ENCODE peak calls at places on chromosomes 3 and 15, in eight cellular contexts. One of them, this sample, is unnamed.

GRCh38 chr3:175456496-175456895 is 597.4 kb downstream of the NAALADL2 start:
- DNase-seq in astrocyte of the spinal cord: no peak
- DNase-seq in stimulated activated CD4-positive, alpha-beta T cell treated with anti-CD3 and anti-CD28 coated beads, Interleukin-15, amount 100 ng/mL, for 24 hours: no peak
- DNase-seq in AG09309: no peak
- DNase-seq in A549: no peak
- DNase-seq in chondrocyte: no peak
- DNase-seq in heart right ventricle: no peak
- DNase-seq in nucleus accumbens: no peak
- DNase-seq in this sample: peak

GRCh38 chr3:15983232-15983631 is 185.5 kb upstream of the ANKRD28 start:
- DNase-seq in A549: no peak
- DNase-seq in nucleus accumbens: peak
- DNase-seq in AG09309: peak
- DNase-seq in astrocyte of the spinal cord: peak
- DNase-seq in heart right ventricle: no peak
- DNase-seq in stimulated activated CD4-positive, alpha-beta T cell treated with anti-CD3 and anti-CD28 coated beads, Interleukin-15, amount 100 ng/mL, for 24 hours: no peak
- DNase-seq in chondrocyte: no peak
- DNase-seq in this sample: peak

GRCh38 chr3:82462977-82463376 is 701.5 kb upstream of the GBE1 start:
- DNase-seq in stimulated activated CD4-positive, alpha-beta T cell treated with anti-CD3 and anti-CD28 coated beads, Interleukin-15, amount 100 ng/mL, for 24 hours: no peak
- DNase-seq in AG09309: no peak
- DNase-seq in chondrocyte: no peak
- DNase-seq in nucleus accumbens: no peak
- DNase-seq in astrocyte of the spinal cord: no peak
- DNase-seq in heart right ventricle: no peak
- DNase-seq in A549: no peak
- DNase-seq in this sample: no peak

GRCh38 chr3:23435318-23435717 is 232.2 kb downstream of the UBE2E2 start:
- DNase-seq in astrocyte of the spinal cord: no peak
- DNase-seq in heart right ventricle: no peak
- DNase-seq in A549: no peak
- DNase-seq in AG09309: no peak
- DNase-seq in stimulated activated CD4-positive, alpha-beta T cell treated with anti-CD3 and anti-CD28 coated beads, Interleukin-15, amount 100 ng/mL, for 24 hours: no peak
- DNase-seq in nucleus accumbens: no peak
- DNase-seq in chondrocyte: no peak
- DNase-seq in this sample: no peak

GRCh38 chr15:96125681-96126080 is 204.8 kb upstream of the NR2F2 start:
- DNase-seq in AG09309: no peak
- DNase-seq in heart right ventricle: no peak
- DNase-seq in nucleus accumbens: no peak
- DNase-seq in A549: no peak
- DNase-seq in stimulated activated CD4-positive, alpha-beta T cell treated with anti-CD3 and anti-CD28 coated beads, Interleukin-15, amount 100 ng/mL, for 24 hours: no peak
- DNase-seq in astrocyte of the spinal cord: peak
- DNase-seq in chondrocyte: no peak
- DNase-seq in this sample: peak

GRCh38 chr3:42500091-42500490 is 2.4 kb upstream of the VIPR1 start:
- DNase-seq in astrocyte of the spinal cord: no peak
- DNase-seq in stimulated activated CD4-positive, alpha-beta T cell treated with anti-CD3 and anti-CD28 coated beads, Interleukin-15, amount 100 ng/mL, for 24 hours: no peak
- DNase-seq in A549: no peak
- DNase-seq in chondrocyte: no peak
- DNase-seq in nucleus accumbens: no peak
- DNase-seq in heart right ventricle: peak
- DNase-seq in AG09309: no peak
- DNase-seq in this sample: no peak

GRCh38 chr3:81816473-81817260 is 55.2 kb upstream of the GBE1 start:
- DNase-seq in heart right ventricle: no peak
- DNase-seq in stimulated activated CD4-positive, alpha-beta T cell treated with anti-CD3 and anti-CD28 coated beads, Interleukin-15, amount 100 ng/mL, for 24 hours: no peak
- DNase-seq in astrocyte of the spinal cord: peak
- DNase-seq in nucleus accumbens: no peak
- DNase-seq in chondrocyte: no peak
- DNase-seq in AG09309: no peak
- DNase-seq in A549: no peak
- DNase-seq in this sample: no peak

GRCh38 chr15:80643296-80643965 is 51.7 kb upstream of the ABHD17C start:
- DNase-seq in nucleus accumbens: no peak
- DNase-seq in heart right ventricle: no peak
- DNase-seq in astrocyte of the spinal cord: no peak
- DNase-seq in stimulated activated CD4-positive, alpha-beta T cell treated with anti-CD3 and anti-CD28 coated beads, Interleukin-15, amount 100 ng/mL, for 24 hours: no peak
- DNase-seq in A549: no peak
- DNase-seq in chondrocyte: no peak
- DNase-seq in AG09309: peak
- DNase-seq in this sample: no peak

GRCh38 chr3:112770026-112770626 is 76.5 kb downstream of the CD200R1L start:
- DNase-seq in heart right ventricle: peak
- DNase-seq in stimulated activated CD4-positive, alpha-beta T cell treated with anti-CD3 and anti-CD28 coated beads, Interleukin-15, amount 100 ng/mL, for 24 hours: peak
- DNase-seq in astrocyte of the spinal cord: peak
- DNase-seq in A549: no peak
- DNase-seq in chondrocyte: no peak
- DNase-seq in nucleus accumbens: no peak
- DNase-seq in AG09309: no peak
- DNase-seq in this sample: peak

GRCh38 chr15:67184208-67184925 is 70.1 kb downstream of the AAGAB start:
- DNase-seq in stimulated activated CD4-positive, alpha-beta T cell treated with anti-CD3 and anti-CD28 coated beads, Interleukin-15, amount 100 ng/mL, for 24 hours: no peak
- DNase-seq in astrocyte of the spinal cord: no peak
- DNase-seq in heart right ventricle: no peak
- DNase-seq in nucleus accumbens: no peak
- DNase-seq in A549: no peak
- DNase-seq in chondrocyte: peak
- DNase-seq in AG09309: no peak
- DNase-seq in this sample: no peak

GRCh38 chr15:50906954-50907865 is 1.3 kb upstream of the AP4E1 start:
- DNase-seq in stimulated activated CD4-positive, alpha-beta T cell treated with anti-CD3 and anti-CD28 coated beads, Interleukin-15, amount 100 ng/mL, for 24 hours: peak
- DNase-seq in nucleus accumbens: no peak
- DNase-seq in chondrocyte: no peak
- DNase-seq in heart right ventricle: no peak
- DNase-seq in A549: no peak
- DNase-seq in AG09309: no peak
- DNase-seq in astrocyte of the spinal cord: no peak
- DNase-seq in this sample: peak

GRCh38 chr3:137103739-137104138 is 146.0 kb downstream of the IL20RB start:
- DNase-seq in A549: no peak
- DNase-seq in heart right ventricle: no peak
- DNase-seq in AG09309: no peak
- DNase-seq in stimulated activated CD4-positive, alpha-beta T cell treated with anti-CD3 and anti-CD28 coated beads, Interleukin-15, amount 100 ng/mL, for 24 hours: no peak
- DNase-seq in nucleus accumbens: no peak
- DNase-seq in chondrocyte: no peak
- DNase-seq in astrocyte of the spinal cord: no peak
- DNase-seq in this sample: no peak

GRCh38 chr3:125246237-125246636 is 33.7 kb upstream of the SLC12A8 start:
- DNase-seq in astrocyte of the spinal cord: no peak
- DNase-seq in nucleus accumbens: no peak
- DNase-seq in heart right ventricle: no peak
- DNase-seq in AG09309: no peak
- DNase-seq in A549: no peak
- DNase-seq in stimulated activated CD4-positive, alpha-beta T cell treated with anti-CD3 and anti-CD28 coated beads, Interleukin-15, amount 100 ng/mL, for 24 hours: no peak
- DNase-seq in chondrocyte: no peak
- DNase-seq in this sample: no peak

GRCh38 chr3:15206662-15207576 is 873 bp downstream of the CAPN7 start:
- DNase-seq in astrocyte of the spinal cord: peak
- DNase-seq in nucleus accumbens: no peak
- DNase-seq in stimulated activated CD4-positive, alpha-beta T cell treated with anti-CD3 and anti-CD28 coated beads, Interleukin-15, amount 100 ng/mL, for 24 hours: peak
- DNase-seq in heart right ventricle: no peak
- DNase-seq in A549: peak
- DNase-seq in AG09309: no peak
- DNase-seq in chondrocyte: no peak
- DNase-seq in this sample: peak

GRCh38 chr3:148600902-148601765 is 96.6 kb upstream of the AGTR1 start:
- DNase-seq in astrocyte of the spinal cord: peak
- DNase-seq in heart right ventricle: no peak
- DNase-seq in A549: peak
- DNase-seq in stimulated activated CD4-positive, alpha-beta T cell treated with anti-CD3 and anti-CD28 coated beads, Interleukin-15, amount 100 ng/mL, for 24 hours: no peak
- DNase-seq in nucleus accumbens: no peak
- DNase-seq in AG09309: no peak
- DNase-seq in chondrocyte: no peak
- DNase-seq in this sample: peak

GRCh38 chr15:83112233-83112958 is 5.0 kb downstream of the TM6SF1 start:
- DNase-seq in AG09309: no peak
- DNase-seq in nucleus accumbens: no peak
- DNase-seq in heart right ventricle: peak
- DNase-seq in chondrocyte: no peak
- DNase-seq in A549: no peak
- DNase-seq in astrocyte of the spinal cord: peak
- DNase-seq in stimulated activated CD4-positive, alpha-beta T cell treated with anti-CD3 and anti-CD28 coated beads, Interleukin-15, amount 100 ng/mL, for 24 hours: no peak
- DNase-seq in this sample: no peak

GRCh38 chr3:105448338-105448982 is 81.8 kb downstream of the ALCAM start:
- DNase-seq in AG09309: no peak
- DNase-seq in astrocyte of the spinal cord: peak
- DNase-seq in A549: no peak
- DNase-seq in heart right ventricle: no peak
- DNase-seq in stimulated activated CD4-positive, alpha-beta T cell treated with anti-CD3 and anti-CD28 coated beads, Interleukin-15, amount 100 ng/mL, for 24 hours: no peak
- DNase-seq in nucleus accumbens: peak
- DNase-seq in chondrocyte: no peak
- DNase-seq in this sample: no peak

GRCh38 chr3:9862391-9863235 is 17.4 kb downstream of the CIDEC start:
- DNase-seq in chondrocyte: no peak
- DNase-seq in A549: peak
- DNase-seq in AG09309: no peak
- DNase-seq in stimulated activated CD4-positive, alpha-beta T cell treated with anti-CD3 and anti-CD28 coated beads, Interleukin-15, amount 100 ng/mL, for 24 hours: peak
- DNase-seq in astrocyte of the spinal cord: peak
- DNase-seq in nucleus accumbens: no peak
- DNase-seq in heart right ventricle: peak
- DNase-seq in this sample: no peak

GRCh38 chr3:141389703-141390102 is 21.4 kb downstream of the ZBTB38 start:
- DNase-seq in nucleus accumbens: no peak
- DNase-seq in heart right ventricle: no peak
- DNase-seq in chondrocyte: no peak
- DNase-seq in stimulated activated CD4-positive, alpha-beta T cell treated with anti-CD3 and anti-CD28 coated beads, Interleukin-15, amount 100 ng/mL, for 24 hours: no peak
- DNase-seq in astrocyte of the spinal cord: peak
- DNase-seq in A549: no peak
- DNase-seq in AG09309: no peak
- DNase-seq in this sample: no peak

GRCh38 chr3:116148881-116149530 is 296.3 kb downstream of the LSAMP start:
- DNase-seq in A549: no peak
- DNase-seq in heart right ventricle: no peak
- DNase-seq in AG09309: no peak
- DNase-seq in chondrocyte: no peak
- DNase-seq in astrocyte of the spinal cord: peak
- DNase-seq in nucleus accumbens: no peak
- DNase-seq in stimulated activated CD4-positive, alpha-beta T cell treated with anti-CD3 and anti-CD28 coated beads, Interleukin-15, amount 100 ng/mL, for 24 hours: no peak
- DNase-seq in this sample: peak

GRCh38 chr15:85485956-85486567 is 105.7 kb downstream of the AKAP13 start:
- DNase-seq in A549: peak
- DNase-seq in stimulated activated CD4-positive, alpha-beta T cell treated with anti-CD3 and anti-CD28 coated beads, Interleukin-15, amount 100 ng/mL, for 24 hours: peak
- DNase-seq in AG09309: peak
- DNase-seq in nucleus accumbens: peak
- DNase-seq in astrocyte of the spinal cord: peak
- DNase-seq in heart right ventricle: peak
- DNase-seq in chondrocyte: no peak
- DNase-seq in this sample: peak

GRCh38 chr3:97736928-97737327 is 27.6 kb upstream of the ARL6 start:
- DNase-seq in stimulated activated CD4-positive, alpha-beta T cell treated with anti-CD3 and anti-CD28 coated beads, Interleukin-15, amount 100 ng/mL, for 24 hours: no peak
- DNase-seq in AG09309: no peak
- DNase-seq in nucleus accumbens: no peak
- DNase-seq in heart right ventricle: no peak
- DNase-seq in astrocyte of the spinal cord: no peak
- DNase-seq in A549: no peak
- DNase-seq in chondrocyte: no peak
- DNase-seq in this sample: no peak

GRCh38 chr3:49664300-49664699 is 9.9 kb upstream of the APEH start:
- DNase-seq in A549: no peak
- DNase-seq in astrocyte of the spinal cord: no peak
- DNase-seq in stimulated activated CD4-positive, alpha-beta T cell treated with anti-CD3 and anti-CD28 coated beads, Interleukin-15, amount 100 ng/mL, for 24 hours: no peak
- DNase-seq in heart right ventricle: no peak
- DNase-seq in AG09309: no peak
- DNase-seq in nucleus accumbens: no peak
- DNase-seq in chondrocyte: no peak
- DNase-seq in this sample: no peak

GRCh38 chr15:45450468-45450867 is 72.1 kb downstream of the SLC30A4 start:
- DNase-seq in A549: no peak
- DNase-seq in heart right ventricle: no peak
- DNase-seq in astrocyte of the spinal cord: no peak
- DNase-seq in AG09309: no peak
- DNase-seq in nucleus accumbens: no peak
- DNase-seq in chondrocyte: no peak
- DNase-seq in stimulated activated CD4-positive, alpha-beta T cell treated with anti-CD3 and anti-CD28 coated beads, Interleukin-15, amount 100 ng/mL, for 24 hours: no peak
- DNase-seq in this sample: no peak

This sample was measured in epithelial cell of esophagus.